ENCODE peak calls at places on chromosomes 7 and 10, in seven cellular contexts. V, B, K, Q, C, X and A are unnamed samples.

GRCh38 chr7:81638216-81638615 is 131.6 kb downstream of the HGF start:
- DNase-seq in X (no peak), K (no peak), B (no peak), Q (peak; percentile 95), V (peak; percentile 87), C (no peak), A (no peak)

GRCh38 chr7:74501298-74501697 is 47.6 kb downstream of the GTF2IRD1 start:
- DNase-seq in K (peak; percentile 92), X (no peak), V (no peak), B (no peak), C (peak; percentile 91), Q (no peak), A (peak; percentile 93)

GRCh38 chr7:155293721-155294642 is 3.7 kb upstream of the INSIG1 start:
- DNase-seq in K (peak; percentile 21), C (no peak), B (no peak), V (no peak), X (no peak), Q (no peak), A (no peak)

GRCh38 chr7:151705744-151706567 is 171.0 kb downstream of the PRKAG2 start:
- DNase-seq in K (peak; percentile 81), C (no peak), Q (peak; percentile 56), B (no peak), V (peak; percentile 52), X (no peak), A (peak; percentile 59)

GRCh38 chr7:2168612-2169312 is 64.0 kb downstream of the MAD1L1 start:
- DNase-seq in B (no peak), K (no peak), Q (no peak), V (no peak), X (no peak), C (no peak), A (no peak)

GRCh38 chr10:88707429-88708110 is 1.5 kb downstream of the LIPK start:
- DNase-seq in Q (no peak), B (no peak), C (no peak), X (no peak), V (peak; percentile 81), K (no peak), A (no peak)

GRCh38 chr7:37028909-37029440 is 304.7 kb upstream of the AOAH start:
- DNase-seq in X (no peak), Q (no peak), V (no peak), B (no peak), K (no peak), C (no peak), A (no peak)

GRCh38 chr7:1015631-1016121 is 28.7 kb upstream of the GPR146 start:
- DNase-seq in C (no peak), Q (no peak), V (no peak), X (no peak), B (no peak), K (no peak), A (peak; percentile 52)

GRCh38 chr10:59098811-59099452 is 77.5 kb upstream of the PHYHIPL start:
- DNase-seq in V (peak; percentile 41), K (no peak), C (no peak), X (no peak), Q (no peak), B (no peak), A (no peak)

GRCh38 chr10:100516847-100517246 is 2.8 kb downstream of the SEC31B start:
- DNase-seq in V (no peak), B (no peak), Q (no peak), C (no peak), K (no peak), X (no peak), A (peak; percentile 52)

GRCh38 chr7:106938803-106939202 is 73.7 kb downstream of the PIK3CG start:
- DNase-seq in X (no peak), Q (no peak), B (no peak), K (no peak), V (no peak), C (no peak), A (no peak)

GRCh38 chr10:23363788-23364135 is 19.2 kb upstream of the C10orf67 start:
- DNase-seq in X (no peak), Q (no peak), K (no peak), C (no peak), B (no peak), V (no peak), A (no peak)

GRCh38 chr7:154986200-154986599 is 16.7 kb downstream of the PAXIP1 start:
- DNase-seq in X (no peak), K (no peak), B (no peak), C (no peak), Q (no peak), V (no peak), A (no peak)

GRCh38 chr10:43353495-43354324 is 17.7 kb upstream of the FXYD4 start:
- DNase-seq in B (no peak), Q (peak; percentile 40), C (no peak), X (no peak), K (no peak), V (no peak), A (no peak)

GRCh38 chr7:117873056-117873932 is at the start of gene CTTNBP2:
- DNase-seq in K (peak; percentile 62), Q (peak; percentile 28), V (peak; percentile 59), X (peak; percentile 67), C (peak; percentile 74), B (no peak), A (peak; percentile 72)

GRCh38 chr7:107079212-107079940 is 34.9 kb downstream of the PRKAR2B start:
- DNase-seq in C (no peak), B (no peak), K (peak; percentile 76), Q (no peak), V (no peak), X (no peak), A (no peak)

GRCh38 chr10:95655571-95656290 is 780 bp downstream of the ALDH18A1 start:
- DNase-seq in C (peak; percentile 66), K (no peak), X (no peak), Q (peak; percentile 6), B (no peak), V (peak; percentile 50), A (no peak)

GRCh38 chr10:71302451-71302850 is 16.6 kb upstream of the SLC29A3 start:
- DNase-seq in Q (no peak), C (no peak), K (no peak), V (no peak), B (no peak), X (no peak), A (no peak)

GRCh38 chr10:70551491-70551890 is 51.0 kb downstream of the PRF1 start:
- DNase-seq in X (no peak), C (no peak), K (no peak), B (no peak), V (no peak), Q (no peak), A (no peak)

GRCh38 chr7:38492010-38492409 is 139.2 kb downstream of the AMPH start:
- DNase-seq in X (no peak), Q (no peak), B (no peak), K (no peak), C (no peak), V (no peak), A (no peak)

GRCh38 chr10:93334901-93335312 is 147.2 kb downstream of the MYOF start:
- DNase-seq in B (no peak), X (no peak), V (peak; percentile 41), C (no peak), Q (peak; percentile 95), K (no peak), A (no peak)

GRCh38 chr7:41538810-41539724 is 163.8 kb downstream of the INHBA start:
- DNase-seq in X (no peak), K (no peak), Q (no peak), V (peak; percentile 50), C (no peak), B (no peak), A (no peak)

GRCh38 chr7:123557631-123558505 is at the start of gene NDUFA5:
- DNase-seq in X (peak; percentile 98), K (peak; percentile 99), V (peak; percentile 99), C (peak; percentile 99), Q (peak; percentile 98), B (peak; percentile 97), A (peak; percentile 97)

GRCh38 chr10:120732643-120733313 is 118.4 kb upstream of the WDR11 start:
- DNase-seq in K (no peak), V (no peak), B (no peak), X (no peak), C (no peak), Q (peak; percentile 72), A (no peak)

GRCh38 chr10:126585249-126585986 is 85.1 kb downstream of the C10orf90 start:
- DNase-seq in C (no peak), V (no peak), B (no peak), Q (no peak), K (no peak), X (no peak), A (no peak)

GRCh38 chr10:126583507-126584200 is 86.8 kb downstream of the C10orf90 start:
- DNase-seq in X (no peak), B (no peak), K (no peak), Q (no peak), C (no peak), V (no peak), A (no peak)

GRCh38 chr10:126586878-126587277 is 83.6 kb downstream of the C10orf90 start:
- DNase-seq in C (no peak), V (no peak), K (no peak), X (no peak), Q (no peak), B (no peak), A (no peak)

GRCh38 chr10:126588024-126588423 is 82.5 kb downstream of the C10orf90 start:
- DNase-seq in V (no peak), Q (no peak), X (no peak), K (no peak), C (no peak), B (no peak), A (no peak)

GRCh38 chr10:126584836-126585235 is 85.7 kb downstream of the C10orf90 start:
- DNase-seq in C (no peak), V (no peak), K (no peak), X (no peak), Q (no peak), B (no peak), A (no peak)
- H3K4me1 ChIP-seq in C (no peaks in the 10 kb centered on the region), V (no peaks in the 10 kb centered on the region), K (no peaks in the 10 kb centered on the region), X (no peaks in the 10 kb centered on the region), Q (no peaks in the 10 kb centered on the region), B (no peaks in the 10 kb centered on the region), A (no peaks in the 10 kb centered on the region)

GRCh38 chr7:30470783-30471182 is 7.8 kb downstream of the NOD1 start:
- DNase-seq in V (peak; percentile 88), C (no peak), X (no peak), K (peak; percentile 64), Q (peak; percentile 16), B (no peak), A (no peak)
- H3K4me1 ChIP-seq in V (peaks cover 36% of the 10 kb centered on the region), C (peaks cover 61% of the 10 kb centered on the region), X (peaks cover 2% of the 10 kb centered on the region), K (peaks cover 74% of the 10 kb centered on the region), Q (peaks cover 4% of the 10 kb centered on the region), B (peaks cover 15% of the 10 kb centered on the region), A (peaks cover 39% of the 10 kb centered on the region)

GRCh38 chr7:116544488-116544887 is 19.7 kb downstream of the CAV1 start:
- DNase-seq in V (no peak), X (no peak), K (no peak), B (no peak), Q (no peak), C (no peak), A (no peak)
- H3K4me1 ChIP-seq in V (peaks cover 39% of the 10 kb centered on the region), X (no peaks in the 10 kb centered on the region), K (no peaks in the 10 kb centered on the region), B (no peaks in the 10 kb centered on the region), Q (peaks cover 38% of the 10 kb centered on the region), C (peaks cover 30% of the 10 kb centered on the region), A (peaks cover 6% of the 10 kb centered on the region)

GRCh38 chr7:66727058-66727457 is 13.5 kb upstream of the RABGEF1 start:
- DNase-seq in V (no peak), B (no peak), K (no peak), Q (no peak), C (no peak), X (no peak), A (no peak)
- H3K4me1 ChIP-seq in V (no peaks in the 10 kb centered on the region), B (no peaks in the 10 kb centered on the region), K (peaks cover 4% of the 10 kb centered on the region), Q (no peaks in the 10 kb centered on the region), C (no peaks in the 10 kb centered on the region), X (no peaks in the 10 kb centered on the region), A (no peaks in the 10 kb centered on the region)

GRCh38 chr10:5589963-5590511 is 65.3 kb downstream of the CALML3 start:
- DNase-seq in X (peak; percentile 31), B (no peak), Q (peak; percentile 64), K (no peak), C (peak; percentile 55), V (peak; percentile 76), A (no peak)
- H3K4me1 ChIP-seq in X (no peaks in the 10 kb centered on the region), B (no peaks in the 10 kb centered on the region), Q (peaks cover 53% of the 10 kb centered on the region), K (peaks cover 8% of the 10 kb centered on the region), C (peaks cover 12% of the 10 kb centered on the region), V (peaks cover 15% of the 10 kb centered on the region), A (peaks cover 8% of the 10 kb centered on the region)